ENCODE peak calls at places on chromosomes 6 and 20, in six cellular contexts. G is neuronal stem cell; F is adipocyte; P is sigmoid colon; H is transverse colon; Z is CD4-positive, alpha-beta memory T cell. X is an unnamed sample.

GRCh38 chr20:64212750-64213149 is 42.8 kb upstream of the PCMTD2 start:
- DNase-seq in Z (no peak), H (no peak), P (peak; percentile 83), G (no peak), F (peak; percentile 68), X (no peak)

GRCh38 chr6:148147431-148147830 is 195.2 kb upstream of the SASH1 start:
- DNase-seq in G (no peak), P (no peak), Z (no peak), F (no peak), H (no peak), X (no peak)

GRCh38 chr20:51366155-51366886 is 176.2 kb downstream of the NFATC2 start:
- DNase-seq in F (peak; percentile 98), P (peak; percentile 84), Z (no peak), G (no peak), H (peak; percentile 41), X (no peak)

GRCh38 chr6:17454316-17455005 is 61.1 kb downstream of the CAP2 start:
- DNase-seq in P (no peak), Z (no peak), F (peak; percentile 74), H (no peak), G (no peak), X (no peak)

GRCh38 chr20:54431545-54431944 is 43.8 kb upstream of the DOK5 start:
- DNase-seq in F (peak; percentile 35), Z (no peak), H (no peak), P (no peak), G (peak; percentile 11), X (no peak)

GRCh38 chr6:106973841-106974336 is 640 bp downstream of the CD24 start:
- DNase-seq in H (no peak), P (no peak), G (peak; percentile 63), Z (no peak), F (no peak), X (no peak)

GRCh38 chr20:3616250-3616649 is 46.9 kb downstream of the GFRA4 start:
- DNase-seq in Z (no peak), G (no peak), P (no peak), H (no peak), F (no peak), X (no peak)

GRCh38 chr6:152893187-152893586 is 89.7 kb downstream of the FBXO5 start:
- DNase-seq in G (no peak), Z (no peak), P (no peak), H (no peak), F (no peak), X (no peak)

DNA sequence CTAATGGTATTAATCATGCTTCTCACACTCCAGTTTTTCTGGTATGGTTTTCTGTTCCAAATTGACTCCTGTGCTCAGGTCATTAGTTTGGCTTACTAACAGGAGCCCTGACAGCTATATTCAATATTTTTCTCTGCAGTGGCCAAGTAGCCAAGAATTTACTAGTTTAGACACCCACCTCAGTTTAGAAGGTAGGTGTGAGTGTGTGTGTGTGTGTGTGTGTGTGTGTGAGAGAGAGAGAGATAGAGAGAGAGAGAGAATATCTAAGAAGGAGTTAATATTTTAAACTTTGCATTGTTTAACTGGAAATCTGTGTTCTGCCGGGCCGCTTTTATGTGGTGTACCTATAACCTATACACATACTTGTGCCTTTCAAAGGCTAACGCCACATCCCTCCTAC is 18.5 kb downstream of the JARID2 start:
- DNase-seq in Z (no peak), F (no peak), G (no peak), H (no peak), P (no peak), X (no peak)
- H3K9me3 ChIP-seq in Z (no peaks in the 10 kb centered on the region), F (no peaks in the 10 kb centered on the region), G (no peaks in the 10 kb centered on the region), H (no peaks in the 10 kb centered on the region), P (no peaks in the 10 kb centered on the region), X (no peaks in the 10 kb centered on the region)

GRCh38 chr6:87887266-87887665 is 160.4 kb upstream of the SPACA1 start:
- DNase-seq in G (no peak), P (no peak), F (no peak), Z (no peak), H (no peak), X (no peak)
- H3K9me3 ChIP-seq in G (no peaks in the 10 kb centered on the region), P (no peaks in the 10 kb centered on the region), F (no peaks in the 10 kb centered on the region), Z (no peaks in the 10 kb centered on the region), H (no peaks in the 10 kb centered on the region), X (no peaks in the 10 kb centered on the region)

GRCh38 chr6:27414996-27415395 is 26.4 kb downstream of the ZNF391 start:
- DNase-seq in H (no peak), Z (no peak), G (no peak), P (no peak), F (no peak), X (no peak)
- H3K9me3 ChIP-seq in H (no peaks in the 10 kb centered on the region), Z (no peaks in the 10 kb centered on the region), G (peaks cover 5% of the 10 kb centered on the region), P (no peaks in the 10 kb centered on the region), F (peaks cover 8% of the 10 kb centered on the region), X (no peaks in the 10 kb centered on the region)

DNA sequence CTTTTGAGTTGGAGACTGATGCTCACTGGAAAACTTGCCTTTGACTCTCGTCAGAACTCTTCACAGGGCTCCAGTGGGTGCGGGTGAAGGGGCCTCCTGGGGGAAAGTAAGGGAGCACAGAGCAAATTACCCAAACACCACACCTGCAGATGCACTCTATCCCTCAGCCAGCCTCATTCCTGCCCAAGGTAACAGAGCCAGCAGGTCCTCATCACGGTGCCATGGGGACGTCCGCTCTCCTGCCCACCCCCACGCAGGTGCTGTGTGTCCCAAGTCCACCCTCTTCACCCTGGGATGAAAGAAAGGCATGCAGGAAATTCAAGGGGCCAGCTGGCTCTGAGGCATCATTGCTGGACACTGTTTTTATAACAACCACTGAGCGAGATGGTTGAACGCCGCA is 269.0 kb downstream of the SMOC2 start:
- DNase-seq in G (no peak), H (no peak), P (no peak), Z (no peak), F (no peak), X (no peak)
- H3K9me3 ChIP-seq in G (peaks cover 5% of the 10 kb centered on the region), H (no peaks in the 10 kb centered on the region), P (no peaks in the 10 kb centered on the region), Z (no peaks in the 10 kb centered on the region), F (no peaks in the 10 kb centered on the region), X (no peaks in the 10 kb centered on the region)

GRCh38 chr20:29297411-29298270 is 1959.8 kb upstream of the DEFB115 start:
- DNase-seq in F (no peak), H (no peak), Z (no peak), P (peak; percentile 60), G (no peak), X (no peak)

GRCh38 chr20:29300579-29301551 is 1956.6 kb upstream of the DEFB115 start:
- DNase-seq in G (no peak), F (no peak), P (peak; percentile 52), Z (no peak), H (no peak), X (no peak)

GRCh38 chr20:29299811-29300578 is 1957.5 kb upstream of the DEFB115 start:
- DNase-seq in P (peak; percentile 51), H (no peak), Z (no peak), F (no peak), G (no peak), X (no peak)

GRCh38 chr20:29298271-29298590 is 1959.2 kb upstream of the DEFB115 start:
- DNase-seq in G (no peak), F (no peak), H (no peak), Z (no peak), P (no peak), X (no peak)

DNA sequence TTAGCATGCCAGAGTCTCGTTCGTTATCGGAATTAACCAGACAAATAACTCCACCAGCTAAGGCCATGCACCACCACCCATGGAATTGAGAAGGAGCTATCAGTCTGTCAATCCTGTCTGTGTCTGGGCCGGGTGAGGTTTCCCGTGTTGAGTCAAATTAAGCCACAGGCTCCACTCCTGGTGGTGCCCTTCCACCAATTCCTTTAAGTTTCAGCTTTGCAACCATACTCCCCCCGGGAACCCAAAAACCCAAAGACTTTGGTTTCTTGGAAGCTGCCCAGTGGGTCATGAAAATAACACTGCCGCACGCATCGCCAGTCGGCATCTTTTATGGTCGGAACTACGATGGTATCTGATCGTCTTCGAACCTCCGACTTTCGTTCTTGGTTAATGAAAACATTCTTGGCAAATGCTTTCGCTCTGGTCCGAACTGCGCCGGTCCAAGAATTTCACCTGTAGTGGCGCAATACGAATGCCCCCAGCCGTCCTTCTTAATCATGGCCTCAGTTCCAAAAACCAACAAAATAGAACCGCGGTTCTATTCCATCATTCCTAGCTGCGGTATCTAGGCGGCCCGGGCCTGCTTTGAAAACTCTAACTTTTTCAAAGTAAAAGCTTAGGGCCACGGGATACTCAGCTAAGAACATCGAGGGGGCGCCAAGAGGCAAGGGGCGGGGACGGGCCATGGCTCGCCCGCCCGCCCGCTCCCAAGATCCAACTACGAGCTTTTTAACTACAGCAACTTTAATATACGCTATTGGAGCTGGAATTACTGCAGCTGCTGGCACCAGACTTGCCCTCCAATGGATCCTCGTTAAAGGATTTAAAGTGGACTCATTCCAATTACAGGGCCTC is 1958.5 kb upstream of the DEFB115 start:
- DNase-seq in F (no peak), H (no peak), G (no peak), P (peak; percentile 50), Z (no peak), X (no peak)
- H3K9me3 ChIP-seq in F (no peaks in the 10 kb centered on the region), H (peaks cover 4% of the 10 kb centered on the region), G (peaks cover 35% of the 10 kb centered on the region), P (no peaks in the 10 kb centered on the region), Z (no peaks in the 10 kb centered on the region), X (peaks cover 9% of the 10 kb centered on the region)

X was measured in CD4-positive, alpha-beta T cell.